ENCODE peak calls at places on chromosomes 12 and 14, in five cellular contexts. Y, Z, C, I and W are unnamed samples.

GRCh38 chr12:104793280-104793679 is 164.8 kb downstream of the SLC41A2 start:
- DNase-seq in C (no peak), I (no peak), Y (peak), Z (peak), W (no peak)

GRCh38 chr12:12954878-12955625 is 3.1 kb upstream of the GPRC5D start:
- DNase-seq in Z (peak), I (no peak), Y (no peak), C (no peak), W (no peak)

GRCh38 chr14:68916358-68916757 is 62.7 kb downstream of the ACTN1 start:
- DNase-seq in Z (no peak), C (no peak), I (no peak), Y (no peak), W (no peak)

GRCh38 chr14:99792551-99793212 is 531 bp upstream of the EML1 start:
- DNase-seq in Y (no peak), Z (peak), C (no peak), I (no peak), W (no peak)

GRCh38 chr12:109586385-109587296 is 13.0 kb downstream of the MVK start:
- DNase-seq in Z (no peak), I (no peak), Y (peak), C (no peak), W (no peak)

GRCh38 chr14:21999400-21999799 is 325.8 kb upstream of the OR4E1 start:
- DNase-seq in Y (no peak), I (no peak), C (no peak), Z (no peak), W (no peak)

GRCh38 chr14:102831163-102831804 is 54.0 kb downstream of the TRAF3 start:
- DNase-seq in Z (no peak), I (no peak), C (no peak), Y (no peak), W (no peak)

GRCh38 chr14:61350871-61351270 is 29.5 kb downstream of the PRKCH start:
- DNase-seq in Y (no peak), Z (no peak), C (no peak), I (no peak), W (no peak)

GRCh38 chr14:65566820-65567522 is 154.4 kb downstream of the FUT8 start:
- DNase-seq in Y (peak), I (no peak), C (no peak), Z (no peak), W (no peak)